ENCODE peak calls at places on chromosomes 16 and 17, in four cellular contexts. One of them, this sample, is unnamed.

GRCh38 chr16:71383054-71383773 is 24.7 kb downstream of the CALB2 start:
- DNase-seq in stomach: no peak
- DNase-seq in PC-3: peak
- DNase-seq in AG04450: no peak
- DNase-seq in this sample: no peak

GRCh38 chr16:27792486-27793275 is 242.7 kb downstream of the KATNIP start:
- DNase-seq in stomach: no peak
- DNase-seq in PC-3: no peak
- DNase-seq in AG04450: no peak
- DNase-seq in this sample: no peak

GRCh38 chr16:73068546-73069401 is 20.8 kb upstream of the ZFHX3 start:
- DNase-seq in AG04450: peak
- DNase-seq in stomach: no peak
- DNase-seq in PC-3: peak
- DNase-seq in this sample: no peak

GRCh38 chr16:66842765-66843164 is 1.4 kb upstream of the CA7 start:
- DNase-seq in AG04450: no peak
- DNase-seq in PC-3: no peak
- DNase-seq in stomach: peak
- DNase-seq in this sample: no peak

GRCh38 chr17:1049446-1050225 is 52.7 kb downstream of the TIMM22 start:
- DNase-seq in AG04450: no peak
- DNase-seq in stomach: no peak
- DNase-seq in PC-3: no peak
- DNase-seq in this sample: no peak

GRCh38 chr16:87017388-87018012 is 299.7 kb downstream of the C16orf95 start:
- DNase-seq in stomach: no peak
- DNase-seq in AG04450: peak
- DNase-seq in PC-3: peak
- DNase-seq in this sample: no peak

GRCh38 chr16:11684231-11685025 is 16.2 kb downstream of the SNN start:
- DNase-seq in AG04450: no peak
- DNase-seq in PC-3: no peak
- DNase-seq in stomach: no peak
- DNase-seq in this sample: no peak

GRCh38 chr16:22216191-22216831 is 10.2 kb downstream of the EEF2K start:
- DNase-seq in AG04450: no peak
- DNase-seq in PC-3: no peak
- DNase-seq in stomach: no peak
- DNase-seq in this sample: no peak

GRCh38 chr17:75105269-75106080 is 4.3 kb upstream of the ARMC7 start:
- DNase-seq in PC-3: peak
- DNase-seq in stomach: peak
- DNase-seq in AG04450: no peak
- DNase-seq in this sample: peak

GRCh38 chr16:29743475-29743826 is 2.3 kb downstream of the C16orf54 start:
- DNase-seq in PC-3: no peak
- DNase-seq in stomach: no peak
- DNase-seq in AG04450: no peak
- DNase-seq in this sample: no peak

GRCh38 chr17:4948997-4949320 is 629 bp upstream of the PFN1 start:
- DNase-seq in AG04450: no peak
- DNase-seq in stomach: peak
- DNase-seq in PC-3: peak
- DNase-seq in this sample: peak

GRCh38 chr17:77286641-77287431 is 146.1 kb downstream of the SEC14L1 start:
- DNase-seq in AG04450: no peak
- DNase-seq in PC-3: peak
- DNase-seq in stomach: peak
- DNase-seq in this sample: no peak

GRCh38 chr17:74545456-74546230 is at the start of gene CD300C:
- DNase-seq in AG04450: no peak
- DNase-seq in stomach: no peak
- DNase-seq in PC-3: peak
- DNase-seq in this sample: no peak

GRCh38 chr17:3024346-3024745 is 39.1 kb downstream of the OR1D5 start:
- DNase-seq in stomach: no peak
- DNase-seq in AG04450: no peak
- DNase-seq in PC-3: no peak
- DNase-seq in this sample: no peak

GRCh38 chr17:70989301-70989700 is 820.0 kb downstream of the KCNJ2 start:
- DNase-seq in PC-3: no peak
- DNase-seq in stomach: no peak
- DNase-seq in AG04450: no peak
- DNase-seq in this sample: no peak

GRCh38 chr16:35184356-35184870 is 1725.0 kb downstream of the TP53TG3F start:
- DNase-seq in PC-3: no peak
- DNase-seq in stomach: no peak
- DNase-seq in AG04450: no peak
- DNase-seq in this sample: no peak

GRCh38 chr16:35187665-35188225 is 1728.3 kb downstream of the TP53TG3F start:
- DNase-seq in AG04450: no peak
- DNase-seq in PC-3: no peak
- DNase-seq in stomach: no peak
- DNase-seq in this sample: no peak

GRCh38 chr16:35186045-35186759 is 1726.8 kb downstream of the TP53TG3F start:
- DNase-seq in AG04450: no peak
- DNase-seq in stomach: no peak
- DNase-seq in PC-3: no peak
- DNase-seq in this sample: no peak

GRCh38 chr16:35185366-35186044 is 1726.1 kb downstream of the TP53TG3F start:
- DNase-seq in AG04450: no peak
- DNase-seq in stomach: no peak
- DNase-seq in PC-3: no peak
- DNase-seq in this sample: no peak

DNA sequence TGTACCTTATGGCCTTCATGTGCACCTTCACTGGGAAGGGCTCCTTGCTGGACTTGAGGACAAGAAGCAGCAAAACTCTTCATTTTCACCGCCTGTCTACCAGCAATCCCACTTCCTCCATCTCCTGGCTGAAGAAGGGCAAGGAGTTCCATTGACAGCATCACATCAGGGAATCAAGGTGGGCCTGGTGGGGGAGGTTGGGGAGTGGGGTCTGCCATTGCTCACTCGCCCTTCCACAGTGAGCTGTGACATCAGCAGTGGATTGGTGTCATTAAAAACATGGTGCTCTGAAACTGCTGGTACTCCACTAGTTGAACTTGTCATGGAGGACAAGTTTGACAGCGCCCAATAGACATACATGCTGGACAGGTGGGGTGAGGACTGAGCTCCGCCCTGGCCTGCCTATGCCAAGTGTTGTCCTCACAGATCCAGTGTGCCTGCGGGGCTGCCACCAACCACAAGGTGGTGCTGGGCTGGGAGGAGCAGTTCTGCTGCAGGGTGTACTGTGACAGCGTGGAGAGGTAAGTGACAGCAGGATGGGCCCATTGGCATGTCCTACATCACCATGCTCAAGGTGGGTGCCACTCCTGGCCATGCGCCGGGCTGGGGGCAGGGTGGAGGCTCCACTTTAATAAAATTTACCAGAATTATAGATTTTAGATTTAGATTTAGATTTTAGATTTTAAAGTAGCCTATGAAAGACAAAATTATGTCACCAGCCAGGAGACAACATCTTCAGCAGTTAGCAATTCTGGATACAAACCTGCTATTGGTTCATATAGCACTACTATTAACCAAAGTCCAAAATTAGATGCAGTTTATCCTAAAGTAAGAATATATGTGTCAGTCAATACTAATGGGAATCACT is 1729.1 kb downstream of the TP53TG3F start:
- DNase-seq in stomach: no peak
- DNase-seq in AG04450: no peak
- DNase-seq in PC-3: no peak
- DNase-seq in this sample: no peak
- TF ChIP-seq CTCF in stomach: no peak
- TF ChIP-seq CTCF in AG04450: no peak
- TF ChIP-seq CTCF in PC-3: no peak
- TF ChIP-seq CTCF in this sample: no peak

DNA sequence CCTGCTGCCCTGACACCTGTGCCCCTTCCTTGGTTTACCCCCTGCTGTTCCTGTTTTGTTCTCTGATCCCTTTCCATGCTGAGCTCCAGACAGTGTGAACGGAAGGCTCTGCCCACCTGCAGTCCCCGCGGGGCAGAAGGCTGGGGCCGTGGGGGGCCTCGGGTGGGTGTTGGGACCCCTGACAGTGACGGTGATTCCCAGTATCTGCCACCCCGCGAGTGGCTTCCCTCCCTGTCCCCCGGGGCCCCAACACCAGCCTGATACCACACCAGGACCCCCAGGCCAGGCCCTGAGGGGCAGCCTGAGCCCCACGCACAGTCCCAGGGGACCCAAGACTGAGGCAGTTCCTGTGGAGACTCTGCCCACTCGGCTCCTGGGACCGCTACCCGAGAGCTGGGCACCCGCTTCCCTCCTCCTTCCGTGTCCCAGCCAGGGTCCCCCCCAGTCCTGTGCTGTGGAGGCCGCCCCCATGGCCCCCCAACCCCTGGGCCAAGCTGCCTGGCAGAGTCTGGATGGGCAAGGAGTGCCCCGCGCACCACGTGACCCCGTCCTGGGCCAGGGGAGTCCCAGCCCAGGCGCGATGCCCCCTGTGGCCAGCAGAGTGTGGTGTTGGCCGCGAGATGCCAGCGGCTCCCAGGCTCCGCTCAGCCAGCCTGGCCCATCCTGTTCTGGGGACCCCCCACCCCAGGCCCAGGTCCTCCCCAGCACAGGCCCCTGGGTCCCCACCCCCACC is 10.0 kb upstream of the C1QTNF8 start:
- DNase-seq in stomach: peak
- DNase-seq in AG04450: peak
- DNase-seq in PC-3: peak
- DNase-seq in this sample: peak
- TF ChIP-seq CTCF in stomach: peak
- TF ChIP-seq CTCF in AG04450: peak
- TF ChIP-seq CTCF in PC-3: peak
- TF ChIP-seq CTCF in this sample: peak

DNA sequence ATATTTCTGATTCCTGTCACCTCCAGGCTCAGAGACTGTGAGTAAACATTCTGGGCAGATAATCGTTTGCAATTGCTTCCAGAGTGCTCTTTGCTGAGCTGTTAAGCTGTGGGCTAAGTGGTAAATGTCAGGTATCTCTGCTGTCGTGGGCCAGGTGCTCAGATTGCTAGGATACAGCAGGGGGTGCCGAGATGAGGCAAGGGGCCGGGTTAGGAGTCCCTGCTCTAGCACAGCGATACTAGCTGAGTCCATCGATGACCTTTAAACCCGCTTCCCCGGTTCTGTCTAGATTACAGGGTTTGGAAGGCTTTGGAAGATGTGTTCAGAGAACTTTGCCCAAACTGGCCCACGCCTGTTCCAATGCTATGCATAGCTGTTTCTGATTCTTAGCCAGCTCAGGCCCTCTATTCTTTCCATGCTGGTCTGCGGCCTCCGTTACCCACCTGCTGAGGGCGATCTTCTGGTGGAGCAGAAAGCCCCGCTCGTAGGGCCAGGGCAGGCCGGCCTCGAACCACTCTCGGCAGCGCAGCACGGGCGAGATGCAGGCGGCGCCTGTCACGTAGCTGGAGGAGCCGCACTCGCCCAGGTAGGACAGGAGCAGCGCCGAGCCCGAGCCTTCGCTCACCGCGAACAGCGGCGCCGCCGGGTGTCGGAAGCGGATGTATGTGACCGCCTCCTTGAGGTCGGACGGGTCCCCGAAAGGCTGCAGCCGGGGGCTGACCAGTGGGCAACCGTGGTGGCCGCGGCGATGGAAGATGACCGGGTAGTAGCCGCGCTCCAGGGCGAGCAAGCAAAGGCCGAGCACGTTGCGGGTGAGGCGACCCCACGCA is 979 bp downstream of the ABHD15 start:
- DNase-seq in stomach: peak
- DNase-seq in PC-3: no peak
- DNase-seq in AG04450: no peak
- DNase-seq in this sample: peak
- TF ChIP-seq CTCF in stomach: no peak
- TF ChIP-seq CTCF in PC-3: no peak
- TF ChIP-seq CTCF in AG04450: peak
- TF ChIP-seq CTCF in this sample: peak

DNA sequence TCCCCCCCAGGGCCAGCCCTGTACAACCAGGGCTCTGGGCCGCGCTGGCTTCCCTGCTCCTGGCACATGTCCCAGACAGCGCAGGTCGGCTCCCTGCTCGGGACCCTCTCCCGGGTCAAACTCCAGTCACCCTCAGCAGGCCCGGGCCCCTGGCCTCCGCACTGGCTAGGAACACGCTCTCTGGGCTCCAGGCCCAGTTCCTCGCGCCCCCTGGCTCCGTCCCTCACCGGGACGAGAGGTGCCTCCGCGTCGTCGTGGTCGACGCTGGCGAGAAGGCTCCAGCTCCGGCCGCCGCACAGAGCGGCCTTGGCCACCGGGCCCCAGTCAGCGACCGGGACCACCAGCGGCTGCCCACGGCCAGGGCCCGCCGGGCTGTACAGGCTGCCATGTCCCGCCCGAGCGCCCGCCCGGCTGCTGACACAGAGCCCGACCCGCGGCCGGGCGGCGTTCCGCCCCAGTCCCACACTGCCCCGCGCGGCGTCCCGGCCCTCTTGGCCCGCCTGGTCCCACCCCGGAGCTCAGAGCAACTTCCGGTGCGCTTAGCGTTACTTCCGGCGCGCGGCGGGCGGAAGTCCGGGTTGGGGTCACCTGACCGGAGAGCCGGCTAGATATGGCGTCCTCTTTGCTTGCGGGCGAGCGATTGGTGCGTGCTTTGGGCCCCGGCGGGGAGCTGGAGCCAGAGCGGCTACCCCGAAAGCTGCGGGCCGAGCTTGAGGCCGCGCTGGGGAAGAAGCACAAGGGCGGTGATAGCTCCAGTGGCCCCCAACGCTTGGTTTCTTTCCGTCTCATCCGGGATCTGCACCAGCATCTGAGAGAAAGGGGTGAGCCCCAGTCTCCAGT is at the start of gene POLDIP2:
- DNase-seq in stomach: peak
- DNase-seq in PC-3: peak
- DNase-seq in AG04450: peak
- DNase-seq in this sample: peak
- TF ChIP-seq CTCF in stomach: no peak
- TF ChIP-seq CTCF in PC-3: no peak
- TF ChIP-seq CTCF in AG04450: no peak
- TF ChIP-seq CTCF in this sample: no peak

DNA sequence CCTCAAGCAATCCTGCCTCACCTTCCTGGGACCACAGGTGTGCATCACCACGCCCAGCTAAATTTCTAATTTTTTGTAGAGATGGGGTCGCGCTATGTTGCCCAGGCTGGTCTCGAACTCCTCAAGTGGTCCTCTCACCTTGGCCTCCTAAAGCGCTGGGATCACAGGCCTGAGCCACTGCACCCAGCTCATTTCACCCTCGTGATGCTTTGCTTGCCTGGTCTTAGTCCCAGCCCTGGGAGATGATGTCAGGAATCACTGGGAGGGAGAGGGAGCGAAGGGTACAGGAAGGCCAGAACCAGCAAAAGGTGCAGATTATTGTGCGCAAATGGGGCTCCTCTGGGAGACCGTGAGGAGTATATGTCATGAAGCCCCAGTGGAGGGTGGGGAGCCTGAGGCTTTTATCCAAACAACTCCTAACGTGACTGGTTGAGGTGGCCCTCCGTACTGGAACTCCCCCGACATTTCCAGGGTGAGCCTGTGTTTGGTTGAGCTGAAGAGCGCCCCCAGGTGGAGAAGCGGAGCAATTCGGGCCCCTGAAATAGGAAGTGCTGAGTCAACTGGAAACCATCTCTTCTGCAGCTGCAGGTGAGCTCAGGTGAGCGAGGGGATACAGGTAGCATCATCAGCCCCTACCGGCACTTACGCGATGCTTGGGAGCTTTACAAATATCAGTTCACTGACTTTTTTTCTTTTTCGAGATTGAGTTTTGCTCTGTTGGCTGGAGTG is 41.2 kb upstream of the HAPSTR1 start:
- DNase-seq in stomach: no peak
- DNase-seq in AG04450: no peak
- DNase-seq in PC-3: peak
- DNase-seq in this sample: no peak
- TF ChIP-seq CTCF in stomach: no peak
- TF ChIP-seq CTCF in AG04450: peak
- TF ChIP-seq CTCF in PC-3: peak
- TF ChIP-seq CTCF in this sample: peak

This sample was measured in GM13976.